ENCODE peak calls at places on chromosomes 5 and 9, in seven cellular contexts. V is cardiac muscle cell; I is A172; R is activated naive CD4-positive, alpha-beta T cell treated with anti-CD3 and anti-CD28 coated beads for 36 hours; U is NCI-H1105; F is activated CD4-positive, alpha-beta T cell treated with anti-CD3 and anti-CD28 coated beads, Interleukin-2, amount 50 U/mL, for 1 hour; J is GM03348. O is an unnamed sample.

GRCh38 chr9:133306242-133307194 is 29.5 kb downstream of the SURF6 start:
- DNase-seq in R (no peak), J (no peak), V (no peak), F (no peak), U (no peak), I (peak), O (no peak)

GRCh38 chr5:103891151-103891550 is 328.6 kb upstream of the NUDT12 start:
- DNase-seq in R (no peak), J (peak), V (no peak), I (peak), F (no peak), U (no peak), O (no peak)

GRCh38 chr5:116421080-116421629 is 153.5 kb downstream of the SEMA6A start:
- DNase-seq in I (no peak), F (no peak), J (no peak), R (no peak), V (peak), U (no peak), O (no peak)

GRCh38 chr5:98031926-98032325 is 741.5 kb upstream of the RGMB start:
- DNase-seq in V (no peak), F (no peak), R (no peak), U (no peak), J (peak), I (no peak), O (no peak)

GRCh38 chr5:166032601-166033000 is 2258.8 kb upstream of the WWC1 start:
- DNase-seq in I (no peak), F (no peak), U (no peak), J (no peak), V (no peak), R (no peak), O (no peak)

GRCh38 chr5:147040856-147041255 is 162.3 kb upstream of the PPP2R2B start:
- DNase-seq in R (no peak), V (no peak), F (no peak), I (no peak), J (no peak), U (no peak), O (no peak)

GRCh38 chr5:162283611-162284010 is 216.0 kb downstream of the GABRG2 start:
- DNase-seq in I (no peak), R (no peak), V (no peak), F (no peak), J (no peak), U (no peak), O (no peak)

GRCh38 chr5:158133369-158133768 is 274.4 kb upstream of the CLINT1 start:
- DNase-seq in J (no peak), I (no peak), F (no peak), U (no peak), R (no peak), V (no peak), O (no peak)

GRCh38 chr5:125198270-125198974 is 452.0 kb upstream of the ZNF608 start:
- DNase-seq in F (no peak), R (no peak), V (peak), J (peak), U (peak), I (peak), O (peak)